ENCODE peak calls at places on chromosomes 3 and 15, in nine cellular contexts. L is BJ, R is DND-41, H is cardiac fibroblast, W is tibial artery, A is right lobe of liver, N is psoas muscle, I is foreskin fibroblast, S is GM12864. F is an unnamed sample.

GRCh38 chr3:30628931-30629590 is 22.7 kb downstream of the TGFBR2 start:
- DNase-seq in R (no peak), A (no peak), N (no peak), I (no peak), L (no peak), S (no peak), H (peak), W (no peak), F (no peak)

GRCh38 chr15:90818251-90819210 is 49.9 kb upstream of the FURIN start:
- DNase-seq in R (peak), W (no peak), A (peak), I (no peak), L (no peak), N (no peak), S (no peak), H (no peak), F (no peak)

GRCh38 chr15:48963524-48964113 is at the start of gene SHC4:
- DNase-seq in R (no peak), N (peak), L (no peak), W (peak), S (no peak), I (peak), H (peak), A (peak), F (no peak)

GRCh38 chr15:66145242-66146182 is 108.0 kb downstream of the MEGF11 start:
- DNase-seq in L (no peak), I (no peak), R (no peak), N (no peak), A (no peak), H (no peak), S (no peak), W (no peak), F (no peak)

GRCh38 chr3:32283304-32283703 is 44.8 kb downstream of the CMTM8 start:
- DNase-seq in N (peak), H (peak), R (no peak), S (no peak), I (peak), W (no peak), L (no peak), A (no peak), F (no peak)

GRCh38 chr3:46010519-46011113 is 15.0 kb upstream of the FYCO1 start:
- DNase-seq in A (no peak), N (no peak), I (no peak), L (no peak), H (no peak), S (no peak), W (no peak), R (no peak), F (no peak)

GRCh38 chr15:60673918-60674558 is 195.1 kb upstream of the ICE2 start:
- DNase-seq in A (no peak), R (no peak), H (peak), L (peak), S (no peak), N (peak), W (peak), I (peak), F (no peak)

GRCh38 chr3:177827517-177828249 is 630.4 kb upstream of the TBL1XR1 start:
- DNase-seq in L (peak), A (peak), N (no peak), S (no peak), H (peak), W (no peak), R (no peak), I (peak), F (no peak)

GRCh38 chr3:30520695-30521094 is 85.7 kb upstream of the TGFBR2 start:
- DNase-seq in S (no peak), A (no peak), N (no peak), L (no peak), I (no peak), W (no peak), H (peak), R (no peak), F (no peak)

GRCh38 chr15:35713733-35714132 is 167.8 kb upstream of the DPH6 start:
- DNase-seq in S (no peak), W (no peak), I (no peak), N (no peak), L (no peak), R (no peak), A (no peak), H (peak), F (no peak)

GRCh38 chr3:195754906-195755305 is 34.1 kb downstream of the MUC20 start:
- DNase-seq in N (no peak), R (no peak), I (no peak), S (no peak), H (no peak), A (no peak), W (no peak), L (no peak), F (no peak)

DNA sequence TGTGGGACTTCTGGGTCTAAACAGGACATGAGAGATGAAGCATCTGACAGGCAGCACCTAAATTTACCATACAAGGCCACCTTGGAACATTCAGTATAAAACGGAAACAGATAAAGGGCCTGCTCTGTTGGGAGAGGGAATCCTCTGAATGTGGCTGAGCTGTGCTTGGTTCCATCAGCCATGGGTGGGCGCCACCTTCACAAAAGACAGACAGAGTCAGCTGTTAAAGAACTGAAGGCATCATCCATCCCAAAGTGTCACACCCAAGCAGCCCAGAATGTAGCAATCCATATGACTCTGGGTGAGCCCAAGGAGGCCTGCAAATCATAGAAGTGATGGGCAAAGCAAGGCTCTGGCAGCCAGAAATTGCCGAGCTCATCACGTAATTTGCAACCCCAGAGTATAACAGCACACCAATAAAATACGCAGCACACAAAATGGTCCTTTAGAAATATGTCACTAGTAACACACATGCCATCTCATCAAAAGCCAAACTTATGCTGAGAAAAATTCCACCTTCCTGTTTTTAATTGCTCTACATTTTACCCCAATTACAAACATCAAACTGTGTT is 24.8 kb upstream of the RBP1 start:
- DNase-seq in S (no peak), A (no peak), L (no peak), N (no peak), I (no peak), W (no peak), H (peak), R (no peak), F (no peak)
- TF ChIP-seq CTCF in S (peak), A (peak), L (no peak), N (no peak), I (no peak), W (no peak), H (peak), R (peak), F (no peak)

GRCh38 chr15:77419836-77420609 is at the start of gene PEAK1:
- DNase-seq in H (peak), N (peak), I (peak), A (peak), S (peak), L (peak), R (peak), W (peak), F (peak)

GRCh38 chr15:77419050-77419835 is 661 bp downstream of the PEAK1 start:
- DNase-seq in S (no peak), I (peak), W (peak), R (peak), L (no peak), H (peak), A (peak), N (peak), F (peak)

GRCh38 chr15:77417642-77418041 is 2.3 kb downstream of the PEAK1 start:
- DNase-seq in W (no peak), N (no peak), I (peak), R (no peak), S (no peak), L (no peak), H (peak), A (no peak), F (no peak)

GRCh38 chr15:77416954-77417353 is 3.0 kb downstream of the PEAK1 start:
- DNase-seq in H (no peak), W (no peak), I (no peak), A (no peak), S (no peak), R (no peak), N (no peak), L (no peak), F (no peak)

DNA sequence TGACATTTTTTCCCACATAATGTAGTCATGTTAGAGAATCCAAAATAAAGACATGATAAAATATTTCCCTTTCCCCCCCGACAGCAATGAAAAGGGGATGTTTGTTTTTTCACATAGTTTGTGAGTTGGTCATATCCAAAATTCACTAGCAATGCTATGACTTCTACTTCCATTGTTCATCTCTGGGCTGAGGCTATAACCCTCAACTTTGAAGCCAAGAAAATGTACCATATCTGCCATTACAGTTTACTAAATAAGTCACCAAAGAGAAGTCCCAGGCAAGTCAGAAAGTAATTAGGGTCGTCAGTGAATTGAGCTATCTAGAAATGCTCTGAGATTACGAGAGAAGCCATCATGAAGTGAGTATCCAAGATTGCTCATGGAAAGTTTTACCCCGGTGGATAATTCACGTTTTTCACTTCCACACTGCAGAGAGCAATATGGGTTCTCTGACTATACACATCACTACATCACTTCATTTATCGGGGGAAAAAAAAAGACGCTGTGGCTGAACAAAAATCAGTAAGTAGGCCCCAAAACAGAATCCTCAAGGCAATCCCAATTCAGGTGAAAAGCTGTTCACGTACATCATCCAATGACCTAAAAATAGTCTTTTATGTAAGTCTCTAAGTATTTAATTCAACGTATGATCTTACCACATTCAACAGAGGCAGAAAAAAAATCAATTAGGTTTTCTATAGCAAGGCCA is 1.4 kb downstream of the PEAK1 start:
- DNase-seq in S (no peak), W (no peak), A (no peak), I (peak), R (no peak), H (peak), L (no peak), N (no peak), F (no peak)
- H3K4me3 ChIP-seq in S (peak), W (peak), A (peak), I (peak), R (peak), H (peak), L (peak), N (peak), F (peak)

GRCh38 chr15:50261979-50262378 is 3.5 kb downstream of the HDC start:
- DNase-seq in I (no peak), H (no peak), N (no peak), A (no peak), R (peak), W (no peak), S (no peak), L (no peak), F (no peak)
- TF ChIP-seq CTCF in I (no peak), H (no peak), N (no peak), A (no peak), R (peak), W (no peak), S (peak), L (no peak), F (no peak)

GRCh38 chr15:78130012-78130353 is 1.3 kb downstream of the CIB2 start:
- DNase-seq in W (no peak), R (no peak), S (no peak), H (no peak), I (no peak), L (no peak), N (no peak), A (no peak), F (no peak)
- H3K4me3 ChIP-seq in W (no peak), R (no peak), S (no peak), H (no peak), I (no peak), L (no peak), N (no peak), A (no peak), F (no peak)

GRCh38 chr3:4067893-4068292 is 235.3 kb upstream of the SETMAR start:
- DNase-seq in I (no peak), N (no peak), A (no peak), L (no peak), R (no peak), H (no peak), S (no peak), W (no peak), F (no peak)
- TF ChIP-seq CTCF in I (no peak), N (no peak), A (no peak), L (no peak), R (no peak), H (no peak), S (no peak), W (no peak), F (no peak)

GRCh38 chr3:125053304-125053699 is 2.5 kb downstream of the HEG1 start:
- DNase-seq in N (no peak), I (no peak), W (no peak), R (no peak), L (no peak), H (no peak), S (no peak), A (no peak), F (no peak)
- H3K4me3 ChIP-seq in N (peak), I (peak), W (no peak), R (no peak), L (peak), H (peak), S (peak), A (no peak), F (no peak)

GRCh38 chr3:128858167-128858566 is 21.3 kb upstream of the ACAD9 start:
- DNase-seq in R (no peak), H (no peak), W (no peak), I (peak), N (no peak), A (no peak), L (no peak), S (no peak), F (no peak)
- TF ChIP-seq CTCF in R (no peak), H (no peak), W (no peak), I (no peak), N (no peak), A (no peak), L (no peak), S (no peak), F (no peak)

GRCh38 chr3:101853465-101853864 is 4.2 kb downstream of the NFKBIZ start:
- DNase-seq in L (no peak), S (no peak), W (no peak), N (no peak), A (no peak), H (peak), I (no peak), R (no peak), F (no peak)

GRCh38 chr3:101854608-101855304 is 5.4 kb downstream of the NFKBIZ start:
- DNase-seq in W (no peak), I (no peak), N (no peak), L (no peak), R (no peak), A (no peak), H (peak), S (no peak), F (no peak)

GRCh38 chr3:101852315-101852714 is 3.0 kb downstream of the NFKBIZ start:
- DNase-seq in A (no peak), H (no peak), W (no peak), R (no peak), N (no peak), L (no peak), I (no peak), S (no peak), F (no peak)

GRCh38 chr3:101852983-101853382 is 3.7 kb downstream of the NFKBIZ start:
- DNase-seq in H (no peak), L (no peak), I (no peak), S (no peak), A (no peak), R (no peak), N (no peak), W (no peak), F (no peak)

GRCh38 chr3:101853971-101854370 is 4.7 kb downstream of the NFKBIZ start:
- DNase-seq in L (no peak), R (no peak), N (no peak), W (no peak), S (no peak), H (peak), I (no peak), A (no peak), F (no peak)
- H3K4me3 ChIP-seq in L (no peak), R (no peak), N (no peak), W (peak), S (no peak), H (no peak), I (no peak), A (no peak), F (no peak)

F was measured in CD8-positive, alpha-beta T cell.